ENCODE peak calls at places on chromosomes 5 and 9, in five cellular contexts. J, Z, Q, M and E are unnamed samples.

GRCh38 chr9:88418715-88419540 is 30.7 kb downstream of the SPIN1 start:
- DNase-seq in Z (peak; percentile 78), M (no peak), Q (no peak), J (no peak), E (no peak)

GRCh38 chr5:25020454-25020853 is 375.7 kb upstream of the CDH10 start:
- DNase-seq in Z (no peak), J (peak; percentile 47), Q (no peak), M (no peak), E (no peak)

GRCh38 chr5:76861616-76862015 is 11.8 kb downstream of the S100Z start:
- DNase-seq in Z (no peak), M (no peak), Q (no peak), J (no peak), E (no peak)

GRCh38 chr9:119639287-119639955 is 270.2 kb upstream of the BRINP1 start:
- DNase-seq in Q (no peak), M (peak; percentile 17), J (peak; percentile 71), Z (peak; percentile 3), E (no peak)

GRCh38 chr5:3858524-3858923 is 262.9 kb downstream of the IRX1 start:
- DNase-seq in J (no peak), M (no peak), Z (no peak), Q (no peak), E (no peak)

GRCh38 chr5:38557309-38557710 is 864 bp upstream of the LIFR start:
- DNase-seq in Z (no peak), J (no peak), Q (no peak), M (no peak), E (no peak)

GRCh38 chr5:90227688-90228087 is 181.9 kb downstream of the CETN3 start:
- DNase-seq in M (peak; percentile 5), J (no peak), Q (no peak), Z (no peak), E (no peak)

GRCh38 chr9:10144336-10144735 is 468.5 kb downstream of the PTPRD start:
- DNase-seq in Z (no peak), Q (no peak), J (no peak), M (no peak), E (no peak)

GRCh38 chr5:81006955-81007636 is 46.9 kb downstream of the RASGRF2 start:
- DNase-seq in Z (no peak), Q (no peak), J (no peak), M (no peak), E (no peak)

GRCh38 chr5:174798411-174798930 is 74.1 kb downstream of the MSX2 start:
- DNase-seq in J (no peak), M (no peak), Q (no peak), Z (no peak), E (no peak)

GRCh38 chr5:35854248-35854647 is 2.4 kb upstream of the IL7R start:
- DNase-seq in Q (no peak), Z (no peak), J (no peak), M (no peak), E (no peak)

GRCh38 chr5:176610430-176610763 is 441 bp upstream of the GPRIN1 start:
- DNase-seq in Q (no peak), J (no peak), M (peak; percentile 30), Z (no peak), E (no peak)

GRCh38 chr5:40191041-40191550 is 488.6 kb upstream of the PTGER4 start:
- DNase-seq in Z (no peak), J (no peak), Q (no peak), M (no peak), E (no peak)

GRCh38 chr5:850511-851006 is at the start of gene ZDHHC11:
- DNase-seq in J (peak; percentile 37), Q (no peak), Z (no peak), M (peak; percentile 44), E (no peak)

GRCh38 chr5:61625682-61626620 is 293.9 kb downstream of the ZSWIM6 start:
- DNase-seq in Z (peak; percentile 8), J (peak; percentile 81), M (peak; percentile 75), Q (no peak), E (peak; percentile 44)

GRCh38 chr5:102865510-102866314 is 110.6 kb downstream of the PAM start:
- DNase-seq in Z (peak; percentile 82), Q (peak; percentile 86), M (peak; percentile 77), J (peak; percentile 91), E (peak; percentile 71)

GRCh38 chr9:100019541-100019940 is 79.3 kb downstream of the ERP44 start:
- DNase-seq in Z (no peak), J (no peak), M (no peak), Q (no peak), E (no peak)

GRCh38 chr9:100011062-100011681 is 87.6 kb downstream of the ERP44 start:
- DNase-seq in Z (peak; percentile 45), J (peak; percentile 79), M (peak; percentile 39), Q (peak; percentile 59), E (no peak)

GRCh38 chr9:100014846-100015245 is 84.0 kb downstream of the ERP44 start:
- DNase-seq in J (no peak), Z (no peak), M (no peak), Q (no peak), E (no peak)

GRCh38 chr9:100013573-100013972 is 85.2 kb downstream of the ERP44 start:
- DNase-seq in Z (no peak), Q (no peak), J (no peak), M (no peak), E (no peak)
- TF ChIP-seq CTCF in Z (no peak), Q (no peak), J (no peak), M (no peak), E (no peak)

GRCh38 chr9:83996126-83996525 is 15.5 kb downstream of the RMI1 start:
- DNase-seq in Z (no peak), Q (no peak), M (no peak), J (no peak), E (no peak)

GRCh38 chr9:83991355-83991754 is 10.8 kb downstream of the RMI1 start:
- DNase-seq in Z (no peak), M (no peak), Q (no peak), J (no peak), E (no peak)

GRCh38 chr9:83988411-83988810 is 7.8 kb downstream of the RMI1 start:
- DNase-seq in Q (no peak), Z (no peak), M (no peak), J (no peak), E (no peak)

GRCh38 chr9:83992901-83993300 is 12.3 kb downstream of the RMI1 start:
- DNase-seq in J (no peak), Q (no peak), M (no peak), Z (no peak), E (no peak)

DNA sequence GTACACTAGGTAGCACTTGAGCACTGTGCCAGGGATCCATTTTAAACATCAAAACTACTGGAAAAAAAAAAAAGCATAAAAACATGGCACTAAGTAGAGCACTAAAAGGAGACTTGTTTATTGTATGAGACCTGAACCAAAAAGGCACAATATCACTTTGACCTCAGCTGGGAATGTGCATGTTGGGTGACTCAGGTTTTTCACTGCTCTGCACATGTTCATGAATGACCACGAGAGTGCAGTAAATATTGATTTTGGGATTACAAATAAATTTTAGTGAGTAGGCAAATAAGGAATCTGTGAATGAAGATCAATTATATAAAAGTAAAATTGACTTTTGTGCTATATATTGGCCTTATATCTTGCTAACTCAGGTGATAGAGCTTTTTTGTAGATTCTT is 11.8 kb downstream of the RMI1 start:
- DNase-seq in J (no peak), Q (no peak), M (no peak), Z (peak; percentile 52), E (no peak)
- TF ChIP-seq CTCF in J (no peak), Q (peak; percentile 24), M (no peak), Z (peak; percentile 8), E (no peak)

DNA sequence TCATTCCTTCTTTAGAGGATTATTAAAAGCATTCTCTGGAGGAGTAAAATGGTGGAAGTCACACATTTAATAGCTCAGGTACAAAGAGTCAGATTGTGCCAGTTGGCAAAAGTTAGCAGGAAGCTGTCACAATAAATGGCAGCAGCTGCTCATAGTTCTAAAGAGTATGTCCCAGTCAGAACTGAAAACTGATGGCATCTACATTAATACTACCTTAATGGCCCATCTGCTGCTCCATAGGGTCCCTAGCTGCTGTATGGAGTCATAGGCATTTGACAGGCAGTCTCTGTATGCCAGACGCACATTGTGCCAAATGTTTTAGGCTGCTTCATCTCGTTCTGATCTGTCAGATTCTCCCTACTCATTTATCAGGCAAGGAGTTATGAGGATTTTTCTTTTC is 515.7 kb upstream of the ARRDC3 start:
- DNase-seq in Z (no peak), M (no peak), J (no peak), Q (no peak), E (no peak)
- TF ChIP-seq CTCF in Z (no peak), M (no peak), J (no peak), Q (no peak), E (no peak)

GRCh38 chr5:181054138-181054537 is 14.1 kb downstream of the BTNL9 start:
- DNase-seq in M (no peak), Q (no peak), J (no peak), Z (no peak), E (no peak)
- TF ChIP-seq CTCF in M (no peak), Q (no peak), J (no peak), Z (no peak), E (no peak)

GRCh38 chr5:140175367-140176027 is 509 bp downstream of the CYSTM1 start:
- DNase-seq in M (peak; percentile 77), Z (peak; percentile 30), J (peak; percentile 79), Q (no peak), E (peak; percentile 54)
- TF ChIP-seq CTCF in M (no peak), Z (no peak), J (no peak), Q (no peak), E (no peak)

DNA sequence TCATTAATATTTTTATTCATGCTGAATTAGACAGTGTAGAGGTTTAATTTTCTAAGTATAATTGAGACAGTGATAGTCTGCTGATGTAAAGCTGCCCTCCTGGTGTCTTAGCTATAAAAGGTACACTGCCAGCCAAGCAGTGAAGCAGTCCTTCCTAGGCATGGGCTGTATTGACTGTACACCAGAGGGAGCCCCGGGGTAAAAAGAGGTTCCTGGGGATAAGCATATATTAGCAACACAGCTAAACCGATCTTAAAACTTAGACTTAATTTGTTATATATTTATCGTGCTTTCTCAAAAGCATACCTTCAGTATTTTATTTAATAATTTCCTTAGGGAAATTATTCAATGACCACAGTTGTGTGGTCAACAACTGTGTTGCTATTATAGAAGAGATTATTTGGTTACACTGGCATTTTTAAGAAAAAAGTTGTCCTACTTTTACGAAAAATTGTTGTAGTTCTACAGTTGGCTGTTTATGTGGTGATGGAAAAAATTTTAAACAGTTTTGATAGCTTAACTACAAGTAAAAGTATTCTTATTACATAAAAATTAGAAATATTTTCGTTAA is 68.8 kb downstream of the ELL2 start:
- DNase-seq in J (peak; percentile 70), Z (no peak), Q (peak; percentile 16), M (no peak), E (no peak)
- TF ChIP-seq CTCF in J (peak; percentile 69), Z (peak; percentile 25), Q (peak; percentile 65), M (peak; percentile 23), E (peak; percentile 60)

GRCh38 chr9:90916147-90916734 is 114.6 kb downstream of the SYK start:
- DNase-seq in Z (peak; percentile 80), M (no peak), Q (no peak), J (no peak), E (no peak)

GRCh38 chr9:90914196-90914595 is 112.6 kb downstream of the SYK start:
- DNase-seq in Q (no peak), J (no peak), M (no peak), Z (no peak), E (no peak)

GRCh38 chr9:90915693-90916092 is 114.1 kb downstream of the SYK start:
- DNase-seq in Z (no peak), Q (no peak), J (peak; percentile 84), M (peak; percentile 30), E (no peak)

GRCh38 chr9:90919883-90920282 is 118.3 kb downstream of the SYK start:
- DNase-seq in Q (no peak), M (no peak), Z (no peak), J (no peak), E (no peak)

GRCh38 chr9:90914868-90915483 is 113.4 kb downstream of the SYK start:
- DNase-seq in Q (peak; percentile 66), M (peak; percentile 81), J (peak; percentile 86), Z (peak; percentile 75), E (peak; percentile 59)
- TF ChIP-seq CTCF in Q (peak; percentile 88), M (peak; percentile 88), J (peak; percentile 80), Z (peak; percentile 89), E (peak; percentile 91)